ENCODE peak calls at places on chromosome X, in six cellular contexts. H, J, L, Q, E and X are unnamed samples.

GRCh38 chrX:31271615-31272471 is 200.0 kb upstream of the FTHL17 start:
- DNase-seq in Q (no peak), H (no peak), J (no peak), E (no peak), L (no peak), X (no peak)

GRCh38 chrX:137566746-137567473 is 983 bp downstream of the ZIC3 start:
- DNase-seq in J (no peak), Q (no peak), L (no peak), E (no peak), H (no peak), X (no peak)

GRCh38 chrX:18582910-18583493 is 88.9 kb downstream of the RS1 start:
- DNase-seq in J (no peak), H (no peak), E (no peak), Q (no peak), L (no peak), X (no peak)

GRCh38 chrX:134948333-134949241 is 42.2 kb upstream of the SMIM10 start:
- DNase-seq in E (no peak), H (no peak), J (no peak), L (no peak), Q (peak), X (no peak)

GRCh38 chrX:40278340-40279090 is 180.8 kb upstream of the BCOR start:
- DNase-seq in J (no peak), E (no peak), L (no peak), Q (no peak), H (no peak), X (no peak)

GRCh38 chrX:139920306-139920705 is 12.5 kb downstream of the ATP11C start:
- DNase-seq in Q (no peak), J (no peak), H (no peak), E (no peak), L (peak), X (no peak)

GRCh38 chrX:135477576-135477975 is 42.9 kb upstream of the INTS6L start:
- DNase-seq in E (no peak), Q (peak), J (peak), L (peak), H (no peak), X (no peak)

GRCh38 chrX:8653956-8654355 is 78.0 kb downstream of the ANOS1 start:
- DNase-seq in L (no peak), E (no peak), J (no peak), H (no peak), Q (no peak), X (no peak)

DNA sequence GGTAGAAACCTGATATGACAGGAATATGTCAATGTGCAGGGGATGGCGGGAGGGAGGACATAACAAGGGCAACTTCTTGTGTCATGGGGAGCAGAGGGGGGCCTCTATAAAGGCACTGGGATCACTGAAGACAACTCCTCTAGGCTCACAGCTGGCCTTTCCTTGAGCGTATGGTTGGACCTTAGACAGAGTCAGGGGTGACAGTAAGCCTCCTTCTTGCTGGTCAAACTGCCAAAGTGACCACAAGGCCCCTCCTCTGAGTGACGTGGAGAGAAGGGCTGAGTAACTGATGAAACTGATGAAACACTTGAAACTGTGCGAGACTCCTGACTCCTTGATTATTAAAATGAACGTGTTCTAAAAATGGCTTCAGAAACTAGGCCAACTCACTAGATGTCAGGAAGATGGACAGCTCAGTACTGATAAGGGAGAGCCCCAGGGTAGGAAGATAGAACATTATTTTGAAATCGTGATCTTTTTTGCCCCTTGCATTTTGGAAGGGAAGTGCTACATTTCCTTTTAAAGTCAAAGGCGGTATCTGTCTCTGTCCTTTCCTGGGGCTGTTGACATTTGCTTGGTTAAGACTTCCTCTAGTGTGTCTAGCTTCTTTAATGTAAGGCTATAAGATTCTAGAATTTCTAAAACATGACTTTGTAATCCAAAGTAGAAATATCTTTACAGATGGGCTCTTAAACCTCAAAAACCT is 1.6 kb downstream of the RAB33A start:
- DNase-seq in J (no peak), L (peak), H (no peak), E (peak), Q (no peak), X (no peak)
- TF ChIP-seq POLR2A in J (no peak), L (peak), H (no peak), E (peak), Q (no peak), X (peak)

DNA sequence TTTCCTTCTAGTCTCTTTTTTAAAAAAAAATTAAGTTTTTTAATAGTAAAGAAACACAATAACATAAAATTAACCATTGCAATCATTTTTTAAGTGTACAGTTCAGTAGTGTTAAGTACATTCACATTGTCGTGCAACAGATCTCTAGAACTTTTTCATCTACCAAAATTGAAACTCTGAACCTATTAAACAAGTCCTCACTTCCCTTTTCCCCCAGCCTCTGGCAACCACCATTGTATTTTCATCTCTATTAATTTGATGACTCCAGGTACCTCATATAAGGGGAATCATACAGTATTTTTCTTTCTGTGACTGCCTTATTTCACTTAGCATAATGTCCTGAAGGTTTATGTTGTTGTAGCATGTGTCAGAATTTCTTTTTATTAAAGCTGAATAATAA is 31.8 kb downstream of the MSL3 start:
- DNase-seq in Q (no peak), J (no peak), H (no peak), E (peak), L (no peak), X (no peak)
- TF ChIP-seq TAF1 in Q (no peak), J (no peak), H (no peak), E (no peak), L (no peak), X (no peak)

GRCh38 chrX:17496407-17496806 is 121.4 kb downstream of the NHS start:
- DNase-seq in J (no peak), E (no peak), L (no peak), H (no peak), Q (no peak), X (no peak)

GRCh38 chrX:17494231-17494630 is 119.2 kb downstream of the NHS start:
- DNase-seq in H (no peak), Q (no peak), J (no peak), L (no peak), E (no peak), X (no peak)

GRCh38 chrX:17497193-17497592 is 122.2 kb downstream of the NHS start:
- DNase-seq in Q (no peak), E (no peak), J (no peak), H (no peak), L (no peak), X (no peak)

GRCh38 chrX:17499512-17499911 is 124.5 kb downstream of the NHS start:
- DNase-seq in H (no peak), Q (no peak), L (no peak), J (no peak), E (no peak), X (no peak)

GRCh38 chrX:17495052-17495451 is 120.1 kb downstream of the NHS start:
- DNase-seq in E (no peak), Q (peak), J (no peak), L (no peak), H (no peak), X (no peak)
- TF ChIP-seq POLR2A in E (no peak), Q (no peak), J (no peak), L (no peak), H (no peak), X (no peak)

GRCh38 chrX:154458954-154459829 is 1.1 kb downstream of the PLXNA3 start:
- DNase-seq in H (no peak), J (no peak), Q (no peak), E (no peak), L (no peak), X (no peak)
- TF ChIP-seq TAF1 in H (no peak), J (no peak), Q (no peak), E (no peak), L (no peak), X (no peak)

GRCh38 chrX:153598541-153599191 is at the start of gene CCNQ:
- DNase-seq in E (no peak), J (no peak), H (no peak), Q (no peak), L (peak), X (no peak)
- TF ChIP-seq POLR2A in E (peak), J (no peak), H (no peak), Q (no peak), L (no peak), X (peak)

DNA sequence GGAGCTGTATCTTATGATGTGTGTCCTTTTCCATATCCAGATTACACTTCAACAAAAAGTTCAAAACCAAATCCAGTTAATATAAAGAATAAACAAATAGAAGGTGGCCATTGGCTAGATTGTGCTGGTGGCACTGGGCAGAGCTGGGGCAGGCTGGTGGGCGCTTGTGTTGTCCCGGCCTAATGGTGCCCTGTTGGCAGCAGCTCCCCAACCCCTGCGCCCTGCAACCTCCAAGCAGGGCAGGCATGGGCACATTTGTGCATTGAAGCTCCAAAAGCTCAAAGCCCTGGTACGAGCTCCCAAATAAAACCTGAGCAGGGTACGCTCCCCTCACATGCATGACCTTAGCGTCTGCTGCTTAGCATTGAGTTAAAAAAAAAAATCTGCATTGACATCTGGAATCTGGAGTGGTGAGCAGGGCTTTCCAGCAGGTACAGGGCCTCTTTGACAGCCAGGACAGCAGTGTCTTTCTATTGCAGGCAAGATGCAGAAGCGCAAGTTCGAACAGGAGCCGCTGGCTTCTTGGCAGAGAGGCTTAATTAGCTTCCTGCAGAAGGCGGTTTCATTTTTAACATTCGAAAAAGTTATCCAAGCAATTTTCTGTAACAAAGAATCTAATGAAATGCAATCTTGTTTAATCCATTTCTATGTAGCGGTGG is 25.9 kb upstream of the NYX start:
- DNase-seq in Q (no peak), J (no peak), E (no peak), L (no peak), H (no peak), X (no peak)
- TF ChIP-seq TAF1 in Q (no peak), J (no peak), E (no peak), L (no peak), H (no peak), X (no peak)

GRCh38 chrX:106802388-106803275 is at the start of gene TBC1D8B:
- DNase-seq in L (peak), Q (peak), E (peak), H (no peak), J (peak), X (peak)
- TF ChIP-seq POLR2A in L (no peak), Q (peak), E (no peak), H (no peak), J (peak), X (no peak)

GRCh38 chrX:155235891-155236290 is 19.6 kb downstream of the VBP1 start:
- DNase-seq in J (no peak), Q (peak), H (no peak), E (no peak), L (no peak), X (no peak)
- TF ChIP-seq TAF1 in J (no peak), Q (no peak), H (no peak), E (no peak), L (no peak), X (no peak)

GRCh38 chrX:49172280-49172780 is 632 bp downstream of the PLP2 start:
- DNase-seq in H (peak), L (peak), Q (no peak), E (no peak), J (no peak), X (no peak)
- TF ChIP-seq POLR2A in H (no peak), L (no peak), Q (no peak), E (peak), J (no peak), X (no peak)